ENCODE peak calls at places on chromosome 4, in four cellular contexts. A, F, D and C are unnamed samples.

GRCh38 chr4:27057662-27058061 is 197.0 kb downstream of the STIM2 start:
- DNase-seq in A (no peak), F (no peak), D (no peak), C (no peak)

GRCh38 chr4:74999714-75000309 is 66.9 kb downstream of the PARM1 start:
- DNase-seq in A (no peak), F (no peak), D (no peak), C (no peak)

GRCh38 chr4:75338352-75338880 is 175.8 kb downstream of the RCHY1 start:
- DNase-seq in A (no peak), F (no peak), D (no peak), C (no peak)

GRCh38 chr4:106312377-106312776 is 3.6 kb downstream of the TBCK start:
- DNase-seq in A (no peak), F (no peak), D (no peak), C (no peak)

GRCh38 chr4:25654971-25655963 is at the start of gene SLC34A2:
- DNase-seq in A (no peak), F (no peak), D (peak), C (no peak)

GRCh38 chr4:17030543-17030942 is 132.1 kb upstream of the LDB2 start:
- DNase-seq in A (no peak), F (peak), D (no peak), C (no peak)

GRCh38 chr4:113476800-113477199 is 284.7 kb downstream of the CAMK2D start:
- DNase-seq in A (no peak), F (no peak), D (no peak), C (no peak)

GRCh38 chr4:152682143-152682542 is 2.3 kb upstream of the TMEM154 start:
- DNase-seq in A (no peak), F (no peak), D (no peak), C (no peak)

GRCh38 chr4:168812806-168813205 is 197.2 kb downstream of the CBR4 start:
- DNase-seq in A (no peak), F (no peak), D (no peak), C (no peak)

GRCh38 chr4:41281038-41281634 is 24.4 kb downstream of the UCHL1 start:
- DNase-seq in A (peak), F (peak), D (no peak), C (no peak)

GRCh38 chr4:41214158-41215146 is at the start of gene APBB2:
- DNase-seq in A (peak), F (peak), D (peak), C (peak)

GRCh38 chr4:74114234-74114633 is 15.2 kb upstream of the CXCL2 start:
- DNase-seq in A (no peak), F (peak), D (no peak), C (no peak)

GRCh38 chr4:4856071-4857000 is 3.1 kb upstream of the MSX1 start:
- DNase-seq in A (no peak), F (no peak), D (peak), C (no peak)

GRCh38 chr4:25856756-25857155 is 6.0 kb downstream of the SEL1L3 start:
- DNase-seq in A (no peak), F (peak), D (no peak), C (no peak)

GRCh38 chr4:71709961-71710360 is 73.9 kb downstream of the GC start:
- DNase-seq in A (no peak), F (peak), D (no peak), C (no peak)
- TF ChIP-seq CTCF in A (no peak), F (no peak), D (no peak), C (no peak)

DNA sequence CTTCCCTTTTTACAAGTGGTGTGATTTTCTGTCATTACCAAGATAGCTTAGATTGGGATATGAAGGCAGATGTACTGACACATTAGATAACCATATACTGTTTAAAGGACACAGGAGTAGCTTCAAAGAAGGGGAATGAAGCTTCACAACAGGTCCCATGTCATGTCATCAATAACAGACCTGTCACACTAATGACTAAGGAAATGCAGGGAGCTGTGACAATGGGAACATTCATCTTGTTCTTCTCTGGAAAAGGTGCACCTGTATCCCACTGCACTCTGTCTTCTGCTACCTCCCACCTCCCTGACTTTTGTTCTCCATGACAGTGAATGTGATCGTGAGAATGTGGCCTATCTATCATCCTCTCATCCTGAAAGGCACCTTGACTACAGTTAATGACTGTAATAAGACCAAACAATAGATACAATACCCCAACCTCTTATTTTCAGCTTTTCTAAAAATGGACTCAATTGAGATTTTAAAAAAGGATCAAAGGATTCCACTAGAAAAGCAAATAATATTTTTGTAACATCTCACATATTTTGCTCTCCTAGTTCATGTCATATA is 472.5 kb downstream of the STPG2 start:
- DNase-seq in A (no peak), F (no peak), D (no peak), C (no peak)
- TF ChIP-seq CTCF in A (no peak), F (no peak), D (no peak), C (no peak)

DNA sequence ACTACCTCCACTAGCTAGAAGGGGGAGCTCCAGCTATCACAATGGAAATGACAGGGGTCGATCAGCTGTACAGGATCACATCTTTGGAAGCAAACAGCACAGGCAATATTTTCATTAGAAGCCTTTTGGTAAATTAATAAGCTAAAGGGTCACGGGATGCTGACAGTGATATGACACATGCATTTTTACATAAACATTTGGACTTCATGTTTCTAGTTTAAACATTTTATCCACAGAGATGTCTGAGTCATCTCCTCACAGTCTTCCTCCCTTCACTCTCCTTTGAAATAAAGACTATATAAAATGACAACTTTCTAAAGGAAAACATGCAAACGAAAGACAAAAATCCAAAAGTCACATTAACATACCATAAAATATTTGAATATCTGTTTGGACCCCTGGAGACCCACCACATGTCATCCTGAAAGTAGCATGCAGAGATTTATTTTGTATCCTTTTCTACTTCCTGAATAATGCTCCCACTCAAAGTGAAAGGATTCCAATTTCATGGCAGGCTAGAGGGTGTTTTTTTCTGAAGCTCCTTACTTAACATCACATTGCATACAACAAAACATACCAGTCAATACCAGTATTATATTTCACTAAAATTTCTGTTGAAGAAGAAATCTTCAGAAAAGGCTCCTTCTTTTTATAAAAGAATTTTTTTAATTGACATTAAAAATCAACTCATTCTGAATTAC is 200.1 kb upstream of the PPARGC1A start:
- DNase-seq in A (no peak), F (peak), D (no peak), C (no peak)
- TF ChIP-seq CTCF in A (no peak), F (no peak), D (no peak), C (no peak)

GRCh38 chr4:139300431-139301142 is 718 bp upstream of the NAA15 start:
- DNase-seq in A (peak), F (peak), D (no peak), C (no peak)

GRCh38 chr4:139299536-139299935 is 1.8 kb upstream of the NAA15 start:
- DNase-seq in A (no peak), F (no peak), D (no peak), C (no peak)

GRCh38 chr4:139301143-139301820 is at the start of gene NAA15:
- DNase-seq in A (peak), F (peak), D (peak), C (peak)

GRCh38 chr4:139304920-139305319 is 2.6 kb upstream of the NDUFC1 start:
- DNase-seq in A (no peak), F (no peak), D (no peak), C (no peak)

DNA sequence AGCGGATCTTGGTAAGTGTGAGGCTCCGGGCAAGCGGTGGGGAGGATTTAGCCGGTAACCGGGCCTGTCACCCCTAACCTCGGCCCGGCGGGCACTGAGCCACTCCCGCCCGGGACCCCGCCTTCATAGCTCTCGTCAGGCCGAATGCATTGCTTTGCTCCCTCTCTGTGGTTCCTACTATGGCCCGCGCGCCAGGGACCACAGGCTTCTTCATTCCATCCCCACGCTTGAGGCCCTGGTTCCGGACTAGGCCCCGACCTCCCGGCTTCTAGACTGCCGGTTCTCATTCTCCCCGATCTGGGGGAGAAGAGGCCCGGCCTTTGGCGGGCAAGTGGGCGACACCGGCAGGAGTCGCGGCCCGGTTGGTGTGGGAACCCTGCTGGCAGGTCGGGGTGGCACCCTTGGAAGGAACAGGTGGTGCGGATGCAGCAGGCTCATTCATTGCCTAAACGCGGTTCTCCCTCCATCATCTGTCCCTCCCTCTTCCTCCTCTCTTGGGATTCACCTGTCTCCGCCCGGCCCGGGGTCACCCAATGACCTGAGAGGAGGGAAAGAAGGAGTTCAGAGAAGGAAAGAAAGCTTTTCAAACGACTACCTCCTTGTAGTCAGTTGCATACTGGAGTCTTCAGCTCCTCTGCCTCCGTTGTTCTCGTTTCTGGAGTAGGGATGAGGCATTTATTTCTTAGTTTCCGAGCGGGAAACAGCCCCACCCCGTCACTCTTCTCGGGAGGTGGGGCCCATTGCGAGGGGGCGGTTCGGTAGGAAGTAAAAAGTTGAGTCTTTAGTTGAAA is at the start of gene NDUFC1:
- DNase-seq in A (peak), F (peak), D (peak), C (no peak)
- TF ChIP-seq CTCF in A (peak), F (peak), D (peak), C (no peak)

DNA sequence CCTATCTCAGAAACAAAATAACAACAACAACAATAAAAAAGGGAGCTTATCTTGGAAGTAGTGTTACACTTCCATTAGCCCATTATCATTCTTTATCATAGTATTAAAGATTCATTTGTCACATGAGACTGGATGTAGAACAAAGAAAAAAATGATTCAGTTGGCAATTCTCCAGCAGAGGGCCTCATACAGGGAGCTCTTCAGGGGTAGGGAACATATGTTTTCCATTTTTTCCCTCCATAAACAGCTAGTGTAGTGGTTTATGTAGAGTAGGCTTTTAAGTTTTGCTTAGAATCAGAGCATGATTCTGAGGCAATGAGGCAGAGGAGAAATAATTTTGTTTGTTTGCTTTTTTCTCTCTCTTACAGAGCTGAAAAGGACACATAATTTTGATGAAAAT is 5.8 kb downstream of the CPE start:
- DNase-seq in A (no peak), F (peak), D (no peak), C (no peak)
- TF ChIP-seq CTCF in A (peak), F (no peak), D (no peak), C (no peak)